ENCODE peak calls at places on chromosomes 5 and 9, in seven cellular contexts. D, V, E, J, T, A and L are unnamed samples.
A peak's percentile ranks its signal among the peaks of the same experiment; 100 is the strongest.

GRCh38 chr5:32027717-32028321 is 146.3 kb downstream of the GOLPH3 start:
- DNase-seq in V (peak; percentile 68), J (peak; percentile 99), E (no peak), D (no peak), A (peak; percentile 71), T (no peak), L (no peak)

GRCh38 chr5:118578093-118578492 is 410.3 kb downstream of the DTWD2 start:
- DNase-seq in T (no peak), V (no peak), D (no peak), J (peak; percentile 47), E (no peak), A (no peak), L (no peak)

GRCh38 chr9:113345693-113346092 is 3.6 kb upstream of the BSPRY start:
- DNase-seq in A (no peak), J (no peak), V (no peak), D (no peak), E (no peak), T (no peak), L (no peak)

GRCh38 chr5:115414406-115415142 is 118.1 kb upstream of the CCDC112 start:
- DNase-seq in E (no peak), V (no peak), J (peak; percentile 86), A (peak; percentile 44), T (no peak), D (no peak), L (no peak)

GRCh38 chr5:144092510-144092909 is 77.9 kb downstream of the YIPF5 start:
- DNase-seq in D (no peak), V (no peak), T (no peak), E (no peak), A (no peak), J (no peak), L (no peak)

GRCh38 chr9:126443144-126443543 is 116.5 kb downstream of the MVB12B start:
- DNase-seq in D (no peak), T (no peak), E (no peak), V (no peak), J (no peak), A (no peak), L (no peak)

GRCh38 chr9:4324513-4324912 is 24.6 kb upstream of the GLIS3 start:
- DNase-seq in A (no peak), J (peak; percentile 88), T (no peak), E (no peak), D (no peak), V (no peak), L (no peak)

GRCh38 chr9:85276743-85277142 is 465.0 kb downstream of the AGTPBP1 start:
- DNase-seq in J (no peak), D (no peak), A (no peak), T (no peak), E (no peak), V (no peak), L (no peak)

GRCh38 chr9:89304479-89305188 is 6.4 kb upstream of the CKS2 start:
- DNase-seq in D (no peak), T (no peak), A (no peak), V (no peak), E (no peak), J (peak; percentile 70), L (no peak)

GRCh38 chr5:963673-964531 is 44.7 kb upstream of the NKD2 start:
- DNase-seq in D (peak; percentile 87), E (peak; percentile 19), T (no peak), J (peak; percentile 97), A (no peak), V (no peak), L (no peak)

GRCh38 chr5:169870221-169870620 is 110.1 kb downstream of the INSYN2B start:
- DNase-seq in V (no peak), T (no peak), J (peak; percentile 61), A (no peak), E (no peak), D (no peak), L (no peak)

GRCh38 chr9:15725953-15726352 is 173.1 kb downstream of the CCDC171 start:
- DNase-seq in V (no peak), J (no peak), D (no peak), T (no peak), E (no peak), A (no peak), L (no peak)

GRCh38 chr9:96661711-96662110 is 6.6 kb upstream of the PRXL2C start:
- DNase-seq in A (no peak), D (no peak), E (no peak), J (peak; percentile 7), V (peak; percentile 7), T (no peak), L (no peak)

GRCh38 chr9:137235424-137236237 is 4.9 kb downstream of the SLC34A3 start:
- DNase-seq in J (no peak), T (no peak), V (peak; percentile 66), D (no peak), A (no peak), E (no peak), L (no peak)

GRCh38 chr9:91795500-91796241 is 154.4 kb downstream of the ROR2 start:
- DNase-seq in D (no peak), A (no peak), V (no peak), J (no peak), T (no peak), E (no peak), L (no peak)

GRCh38 chr9:108467653-108468324 is 388.0 kb downstream of the ACTL7B start:
- DNase-seq in A (no peak), V (no peak), J (peak; percentile 40), D (no peak), E (no peak), T (no peak), L (no peak)

GRCh38 chr5:95730730-95731570 is at the start of gene RHOBTB3:
- DNase-seq in J (peak; percentile 98), T (peak; percentile 85), A (peak; percentile 87), V (peak; percentile 89), D (peak; percentile 60), E (no peak), L (peak; percentile 11)

GRCh38 chr5:98963019-98963418 is 34.2 kb upstream of the CHD1 start:
- DNase-seq in A (no peak), V (peak; percentile 76), J (no peak), T (no peak), E (no peak), D (no peak), L (no peak)

GRCh38 chr9:72894342-72894741 is 58.5 kb downstream of the ALDH1A1 start:
- DNase-seq in J (no peak), D (no peak), E (no peak), V (no peak), T (no peak), A (no peak), L (no peak)

GRCh38 chr9:35598863-35599590 is 6.0 kb upstream of the TESK1 start:
- DNase-seq in D (peak; percentile 83), A (no peak), T (peak; percentile 63), J (no peak), E (no peak), V (peak; percentile 64), L (no peak)

GRCh38 chr9:98778711-98779530 is 17.4 kb downstream of the ANKS6 start:
- DNase-seq in V (no peak), A (peak; percentile 51), D (no peak), E (no peak), J (no peak), T (no peak), L (no peak)

GRCh38 chr5:77960863-77961396 is 184.8 kb upstream of the TBCA start:
- DNase-seq in T (no peak), A (no peak), J (no peak), D (peak; percentile 68), E (no peak), V (peak; percentile 40), L (no peak)

DNA sequence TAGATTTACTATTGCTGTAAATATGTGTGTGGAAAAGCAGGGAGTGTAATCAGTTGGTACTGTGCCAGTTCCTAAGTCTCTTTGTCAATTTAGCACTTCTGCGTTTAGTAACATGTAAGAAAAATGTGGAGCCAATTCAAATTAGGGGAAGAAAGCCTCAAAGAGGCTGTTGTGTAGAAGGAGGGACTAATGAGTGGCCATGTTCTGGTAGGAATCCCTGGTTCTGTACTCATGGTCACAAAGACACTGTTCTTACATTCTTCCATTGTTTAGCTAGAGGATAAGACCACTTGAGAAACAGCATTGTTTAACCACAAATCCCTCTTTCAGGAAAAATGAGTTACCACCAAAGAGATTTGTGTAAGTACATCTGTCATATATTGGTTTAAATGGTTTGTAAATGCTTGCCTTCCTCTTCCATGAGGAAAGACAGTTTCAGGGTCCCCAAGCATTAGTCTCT is 14.9 kb downstream of the ARHGEF28 start:
- DNase-seq in T (no peak), J (peak; percentile 76), E (no peak), D (no peak), A (no peak), V (no peak), L (no peak)
- H3K4me1 ChIP-seq in T (peaks cover 22% of the 10 kb centered on the region), J (no peaks in the 10 kb centered on the region), E (no peaks in the 10 kb centered on the region), D (no peaks in the 10 kb centered on the region), A (no peaks in the 10 kb centered on the region), V (peaks cover 16% of the 10 kb centered on the region), L (no peaks in the 10 kb centered on the region)

GRCh38 chr5:14173419-14174234 is 30.5 kb downstream of the TRIO start:
- DNase-seq in T (no peak), J (no peak), E (no peak), D (no peak), A (no peak), V (no peak), L (no peak)
- H3K4me1 ChIP-seq in T (peaks cover 28% of the 10 kb centered on the region), J (peaks cover 49% of the 10 kb centered on the region), E (no peaks in the 10 kb centered on the region), D (no peaks in the 10 kb centered on the region), A (peaks cover 12% of the 10 kb centered on the region), V (peaks cover 86% of the 10 kb centered on the region), L (no peaks in the 10 kb centered on the region)

DNA sequence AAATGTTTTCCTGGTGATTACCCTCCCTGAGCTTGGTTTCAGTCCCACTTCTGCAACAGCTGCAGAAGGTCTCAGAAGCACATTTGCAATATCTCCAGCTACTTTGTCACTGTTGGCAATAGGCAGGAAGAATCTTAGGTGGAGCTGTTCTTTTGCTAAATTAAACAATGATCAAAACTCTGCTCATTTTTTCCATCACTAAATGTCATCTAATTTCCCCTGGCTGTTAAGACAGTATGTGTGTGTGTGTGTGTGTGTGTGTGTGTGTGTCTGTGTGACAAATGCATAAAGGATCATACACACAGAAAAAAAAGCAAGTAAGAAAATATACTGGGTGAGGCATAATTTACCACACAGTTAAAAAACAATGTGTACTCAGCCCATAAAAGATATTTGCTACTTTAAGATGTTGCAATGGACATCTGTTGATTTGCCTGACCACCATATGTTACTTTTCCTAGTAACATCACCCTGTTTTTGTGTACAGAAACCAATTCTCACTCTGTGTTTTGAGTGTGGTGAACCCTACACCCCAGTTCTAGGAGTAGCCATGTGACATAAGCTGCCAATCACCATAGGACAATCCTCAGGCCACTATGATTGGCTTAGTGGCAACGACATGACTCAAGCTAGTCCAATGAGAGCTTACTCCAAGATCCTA is 572.6 kb upstream of the CLINT1 start:
- DNase-seq in E (no peak), A (no peak), D (peak; percentile 72), V (no peak), T (no peak), J (peak; percentile 48), L (no peak)
- H3K4me1 ChIP-seq in E (peaks cover 7% of the 10 kb centered on the region), A (peaks cover 3% of the 10 kb centered on the region), D (peaks cover 67% of the 10 kb centered on the region), V (no peaks in the 10 kb centered on the region), T (no peaks in the 10 kb centered on the region), J (peaks cover 5% of the 10 kb centered on the region), L (peaks cover 39% of the 10 kb centered on the region)

DNA sequence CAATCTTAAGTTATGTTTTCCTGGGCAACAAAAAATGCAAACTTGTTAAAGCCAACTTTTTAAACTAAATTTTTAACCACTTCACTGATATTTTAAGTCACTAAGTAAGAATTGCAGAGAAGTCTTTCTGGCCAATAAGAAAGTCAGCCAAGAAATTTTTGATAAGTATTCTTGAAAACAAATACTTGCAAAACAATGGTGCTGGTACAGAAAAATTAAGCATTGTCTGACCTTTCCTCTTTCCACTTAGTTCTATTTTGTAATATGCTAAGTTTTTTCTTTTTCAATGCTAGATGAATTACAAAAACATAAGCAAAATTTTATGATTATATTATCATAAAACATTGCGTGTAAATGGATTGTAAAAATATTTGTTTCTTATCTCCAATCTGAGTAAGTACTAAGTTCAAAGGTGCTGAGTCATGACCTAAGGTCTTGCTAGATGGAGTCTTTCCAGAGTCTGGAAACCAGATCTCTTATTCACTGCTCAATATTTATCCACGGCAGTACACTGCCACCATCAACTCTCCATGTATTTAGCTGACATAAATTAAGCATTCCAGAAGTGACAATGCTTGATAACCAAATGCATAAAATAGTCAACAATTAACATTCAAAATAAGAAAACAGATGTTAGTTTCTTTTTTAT is 139.6 kb downstream of the MEF2C start:
- DNase-seq in T (no peak), J (peak; percentile 21), D (no peak), V (no peak), A (no peak), E (no peak), L (no peak)
- H3K4me1 ChIP-seq in T (no peaks in the 10 kb centered on the region), J (peaks cover 3% of the 10 kb centered on the region), D (peaks cover 36% of the 10 kb centered on the region), V (no peaks in the 10 kb centered on the region), A (peaks cover 1% of the 10 kb centered on the region), E (no peaks in the 10 kb centered on the region), L (no peaks in the 10 kb centered on the region)